ENCODE peak calls at places on chromosomes 7 and 10, in ten cellular contexts. C is AML-193; R is nucleus accumbens; T is ELR; Q is astrocyte of the hippocampus; E is mucosa of gallbladder; M is HEK293T; L is NCI-H2171 treated with DMSO at 0.1 percent for 48 hours; P is effector memory CD4-positive, alpha-beta T cell; K is NCI-H345. N is an unnamed sample.

GRCh38 chr10:87707254-87707653 is 47.6 kb downstream of the PAPSS2 start:
- DNase-seq in C (no peak), Q (no peak), L (no peak), K (no peak), P (no peak), E (no peak), R (no peak), T (no peak), M (no peak), N (no peak)

GRCh38 chr10:86389441-86390193 is 23.0 kb upstream of the GRID1 start:
- DNase-seq in K (no peak), Q (peak; percentile 42), P (no peak), L (no peak), E (no peak), M (no peak), R (no peak), C (no peak), T (no peak), N (peak; percentile 55)

GRCh38 chr10:33808475-33808874 is 474.0 kb upstream of the NRP1 start:
- DNase-seq in R (no peak), C (no peak), K (no peak), L (no peak), T (peak; percentile 46), Q (peak; percentile 56), P (no peak), E (no peak), M (no peak), N (no peak)

GRCh38 chr7:136174477-136174876 is 197.3 kb upstream of the MTPN start:
- DNase-seq in M (no peak), K (no peak), R (no peak), Q (no peak), T (no peak), P (no peak), C (no peak), L (no peak), E (no peak), N (no peak)

GRCh38 chr10:62224606-62225005 is 44.0 kb downstream of the RTKN2 start:
- DNase-seq in R (no peak), L (no peak), Q (peak; percentile 82), E (no peak), P (no peak), C (no peak), K (no peak), T (peak; percentile 56), M (no peak), N (no peak)

GRCh38 chr10:34655286-34656170 is 159.6 kb downstream of the PARD3 start:
- DNase-seq in L (peak; percentile 51), P (no peak), R (no peak), Q (peak; percentile 88), T (peak; percentile 76), M (peak; percentile 23), C (peak; percentile 51), E (peak; percentile 58), K (peak; percentile 45), N (no peak)

GRCh38 chr10:46033602-46034011 is 3.2 kb upstream of the NCOA4 start:
- DNase-seq in P (no peak), L (no peak), E (peak; percentile 24), T (peak; percentile 87), C (no peak), Q (peak; percentile 85), R (no peak), K (no peak), M (no peak), N (peak; percentile 30)

GRCh38 chr10:28790146-28790545 is 112.8 kb downstream of the BAMBI start:
- DNase-seq in C (no peak), P (no peak), L (peak; percentile 5), T (no peak), M (no peak), E (no peak), Q (no peak), R (no peak), K (peak; percentile 40), N (no peak)

GRCh38 chr7:26493737-26494423 is 202.2 kb downstream of the SNX10 start:
- DNase-seq in T (no peak), L (no peak), K (no peak), E (no peak), R (no peak), Q (no peak), M (no peak), P (no peak), C (no peak), N (no peak)

GRCh38 chr10:48671914-48672595 is 12.6 kb upstream of the WDFY4 start:
- DNase-seq in L (no peak), R (no peak), K (no peak), E (no peak), T (no peak), C (no peak), M (no peak), Q (no peak), P (no peak), N (peak; percentile 37)

GRCh38 chr10:105837951-105838350 is 1196.9 kb downstream of the SORCS3 start:
- DNase-seq in K (no peak), L (no peak), Q (peak; percentile 54), M (no peak), R (no peak), E (no peak), T (peak; percentile 9), C (no peak), P (no peak), N (no peak)

GRCh38 chr10:31645786-31646185 is 282.8 kb downstream of the ARHGAP12 start:
- DNase-seq in T (peak; percentile 64), C (no peak), L (no peak), P (no peak), Q (peak; percentile 27), R (no peak), K (no peak), M (no peak), E (no peak), N (no peak)

GRCh38 chr7:66832531-66833351 is 88.3 kb upstream of the TMEM248 start:
- DNase-seq in K (no peak), M (no peak), T (no peak), P (no peak), L (no peak), C (no peak), E (no peak), R (no peak), Q (no peak), N (no peak)

GRCh38 chr10:122149138-122149606 is 121.9 kb upstream of the BTBD16 start:
- DNase-seq in P (no peak), R (no peak), C (no peak), K (no peak), M (no peak), L (no peak), T (no peak), Q (no peak), E (no peak), N (no peak)

GRCh38 chr10:23291551-23292334 is 52.9 kb downstream of the C10orf67 start:
- DNase-seq in Q (no peak), E (no peak), P (no peak), T (no peak), K (no peak), L (no peak), R (no peak), C (no peak), M (no peak), N (no peak)

GRCh38 chr10:55629792-55630490 is 731.1 kb downstream of the ZWINT start:
- DNase-seq in E (no peak), C (no peak), P (no peak), M (peak; percentile 40), Q (peak; percentile 68), K (no peak), T (no peak), L (no peak), R (no peak), N (no peak)

GRCh38 chr7:104862719-104863118 is 151.3 kb upstream of the KMT2E start:
- DNase-seq in R (no peak), C (no peak), Q (no peak), T (peak; percentile 46), E (no peak), M (peak; percentile 68), P (no peak), K (no peak), L (peak; percentile 5), N (no peak)

GRCh38 chr7:144885453-144885852 is 49.6 kb upstream of the TPK1 start:
- DNase-seq in K (no peak), E (no peak), Q (no peak), R (no peak), T (no peak), L (no peak), M (no peak), C (no peak), P (no peak), N (no peak)

GRCh38 chr7:945147-945555 is 9.3 kb downstream of the ADAP1 start:
- DNase-seq in E (no peak), M (no peak), L (no peak), C (no peak), R (no peak), Q (no peak), T (no peak), K (no peak), P (no peak), N (no peak)

GRCh38 chr7:50782376-50783208 is at the start of gene GRB10:
- DNase-seq in T (no peak), M (no peak), K (peak; percentile 68), R (peak; percentile 75), P (no peak), Q (peak; percentile 71), C (no peak), L (no peak), E (peak; percentile 37), N (peak; percentile 20)

GRCh38 chr10:88089498-88089897 is 226.1 kb downstream of the PTEN start:
- DNase-seq in L (peak; percentile 26), T (no peak), E (peak; percentile 33), P (no peak), R (no peak), C (no peak), M (no peak), K (peak; percentile 91), Q (no peak), N (no peak)

GRCh38 chr10:76397210-76397881 is 965.9 kb downstream of the LRMDA start:
- DNase-seq in P (no peak), C (no peak), T (no peak), M (no peak), E (no peak), R (no peak), K (no peak), Q (peak; percentile 91), L (no peak), N (no peak)

GRCh38 chr7:100806276-100806675 is 21.0 kb downstream of the EPHB4 start:
- DNase-seq in E (no peak), C (no peak), T (no peak), M (no peak), K (no peak), L (no peak), R (no peak), Q (no peak), P (no peak), N (no peak)

GRCh38 chr10:14742815-14743214 is 31.9 kb downstream of the FAM107B start:
- DNase-seq in P (no peak), E (peak; percentile 44), K (no peak), R (no peak), C (no peak), Q (no peak), M (no peak), L (no peak), T (no peak), N (no peak)

GRCh38 chr7:88311675-88312036 is 5.0 kb upstream of the STEAP4 start:
- DNase-seq in E (no peak), R (no peak), T (no peak), Q (no peak), C (no peak), P (no peak), L (no peak), K (no peak), M (no peak), N (no peak)

GRCh38 chr7:54996391-54996790 is 22.4 kb upstream of the EGFR start:
- DNase-seq in L (no peak), T (peak; percentile 32), R (no peak), M (no peak), E (no peak), P (no peak), K (no peak), Q (no peak), C (no peak), N (no peak)

GRCh38 chr7:117612637-117613036 is 132.8 kb downstream of the CFTR start:
- DNase-seq in P (no peak), R (no peak), T (no peak), M (no peak), L (no peak), C (no peak), E (no peak), Q (no peak), K (no peak), N (no peak)

GRCh38 chr10:112039823-112040222 is 143.7 kb downstream of the GPAM start:
- DNase-seq in P (no peak), L (no peak), R (no peak), E (no peak), Q (no peak), C (no peak), K (no peak), T (peak; percentile 3), M (no peak), N (no peak)